ENCODE peak calls at places on chromosomes 5 and 9, in six cellular contexts. One of them, this sample, is unnamed.

GRCh38 chr9:87149794-87150193 is 202.5 kb upstream of the GAS1 start:
- DNase-seq in HCT116: no peak
- DNase-seq in NCI-H187: no peak
- DNase-seq in iris pigment epithelial cell: peak
- DNase-seq in PC-3: no peak
- DNase-seq in A549: no peak
- DNase-seq in this sample: peak

GRCh38 chr5:169805527-169805934 is 168.5 kb downstream of the DOCK2 start:
- DNase-seq in NCI-H187: no peak
- DNase-seq in HCT116: no peak
- DNase-seq in iris pigment epithelial cell: no peak
- DNase-seq in A549: no peak
- DNase-seq in PC-3: no peak
- DNase-seq in this sample: peak

GRCh38 chr9:98962181-98962560 is 18.5 kb downstream of the COL15A1 start:
- DNase-seq in NCI-H187: no peak
- DNase-seq in PC-3: no peak
- DNase-seq in HCT116: no peak
- DNase-seq in iris pigment epithelial cell: no peak
- DNase-seq in A549: no peak
- DNase-seq in this sample: no peak

GRCh38 chr9:37908698-37909186 is 4.8 kb upstream of the SLC25A51 start:
- DNase-seq in iris pigment epithelial cell: peak
- DNase-seq in PC-3: peak
- DNase-seq in HCT116: no peak
- DNase-seq in A549: no peak
- DNase-seq in NCI-H187: no peak
- DNase-seq in this sample: no peak

GRCh38 chr5:122076023-122076422 is 2.0 kb downstream of the LOX start:
- DNase-seq in HCT116: no peak
- DNase-seq in iris pigment epithelial cell: peak
- DNase-seq in NCI-H187: no peak
- DNase-seq in A549: no peak
- DNase-seq in PC-3: no peak
- DNase-seq in this sample: peak

GRCh38 chr9:118651511-118651910 is 717.7 kb downstream of the BRINP1 start:
- DNase-seq in PC-3: no peak
- DNase-seq in NCI-H187: no peak
- DNase-seq in HCT116: no peak
- DNase-seq in A549: no peak
- DNase-seq in iris pigment epithelial cell: no peak
- DNase-seq in this sample: no peak

GRCh38 chr9:130979591-130980385 is 29.2 kb upstream of the LAMC3 start:
- DNase-seq in PC-3: no peak
- DNase-seq in A549: no peak
- DNase-seq in HCT116: no peak
- DNase-seq in iris pigment epithelial cell: no peak
- DNase-seq in NCI-H187: no peak
- DNase-seq in this sample: no peak

GRCh38 chr5:137158691-137159090 is 340.4 kb downstream of the SPOCK1 start:
- DNase-seq in HCT116: no peak
- DNase-seq in PC-3: no peak
- DNase-seq in A549: no peak
- DNase-seq in NCI-H187: no peak
- DNase-seq in iris pigment epithelial cell: no peak
- DNase-seq in this sample: no peak

GRCh38 chr9:74463825-74464224 is 33.3 kb upstream of the RORB start:
- DNase-seq in A549: no peak
- DNase-seq in NCI-H187: no peak
- DNase-seq in PC-3: no peak
- DNase-seq in HCT116: no peak
- DNase-seq in iris pigment epithelial cell: peak
- DNase-seq in this sample: no peak

This sample was measured in A673.